ENCODE peak calls at places on chromosomes 6 and 20, in seven cellular contexts. One of them, this sample, is unnamed. For H3K4me1, the result is how much of the 10 kb centered on the place peaks cover.

GRCh38 chr6:84763397-84764331 is 734 bp downstream of the TBX18 start:
- DNase-seq in heart right ventricle: peak
- DNase-seq in GM23248: peak
- DNase-seq in CD4-positive, CD25-positive, alpha-beta regulatory T cell: no peak
- DNase-seq in psoas muscle: peak
- DNase-seq in left ventricle myocardium inferior: peak
- DNase-seq in pancreas: no peak
- DNase-seq in this sample: peak

GRCh38 chr20:51802170-51802745 is at the start of gene SALL4:
- DNase-seq in heart right ventricle: no peak
- DNase-seq in GM23248: no peak
- DNase-seq in CD4-positive, CD25-positive, alpha-beta regulatory T cell: no peak
- DNase-seq in psoas muscle: no peak
- DNase-seq in left ventricle myocardium inferior: no peak
- DNase-seq in pancreas: peak
- DNase-seq in this sample: peak

GRCh38 chr6:42604150-42604549 is 40.3 kb downstream of the UBR2 start:
- DNase-seq in heart right ventricle: no peak
- DNase-seq in GM23248: peak
- DNase-seq in CD4-positive, CD25-positive, alpha-beta regulatory T cell: no peak
- DNase-seq in psoas muscle: no peak
- DNase-seq in left ventricle myocardium inferior: no peak
- DNase-seq in pancreas: no peak
- DNase-seq in this sample: no peak

GRCh38 chr6:144285798-144286502 is 815 bp downstream of the UTRN start:
- DNase-seq in heart right ventricle: peak
- DNase-seq in GM23248: peak
- DNase-seq in CD4-positive, CD25-positive, alpha-beta regulatory T cell: peak
- DNase-seq in psoas muscle: peak
- DNase-seq in left ventricle myocardium inferior: peak
- DNase-seq in pancreas: peak
- DNase-seq in this sample: peak

GRCh38 chr6:72218125-72218524 is 331.8 kb downstream of the RIMS1 start:
- DNase-seq in heart right ventricle: no peak
- DNase-seq in GM23248: peak
- DNase-seq in CD4-positive, CD25-positive, alpha-beta regulatory T cell: no peak
- DNase-seq in psoas muscle: no peak
- DNase-seq in left ventricle myocardium inferior: no peak
- DNase-seq in pancreas: peak
- DNase-seq in this sample: peak

GRCh38 chr6:46255528-46255927 is 84.7 kb upstream of the ENPP5 start:
- DNase-seq in heart right ventricle: no peak
- DNase-seq in GM23248: no peak
- DNase-seq in CD4-positive, CD25-positive, alpha-beta regulatory T cell: no peak
- DNase-seq in psoas muscle: no peak
- DNase-seq in left ventricle myocardium inferior: no peak
- DNase-seq in pancreas: no peak
- DNase-seq in this sample: no peak

GRCh38 chr6:16803294-16804006 is 42.2 kb upstream of the ATXN1 start:
- DNase-seq in heart right ventricle: peak
- DNase-seq in GM23248: no peak
- DNase-seq in CD4-positive, CD25-positive, alpha-beta regulatory T cell: no peak
- DNase-seq in psoas muscle: no peak
- DNase-seq in left ventricle myocardium inferior: peak
- DNase-seq in pancreas: no peak
- DNase-seq in this sample: peak

GRCh38 chr6:66896415-66896814 is 1189.4 kb upstream of the EYS start:
- DNase-seq in heart right ventricle: no peak
- DNase-seq in GM23248: no peak
- DNase-seq in CD4-positive, CD25-positive, alpha-beta regulatory T cell: no peak
- DNase-seq in psoas muscle: no peak
- DNase-seq in left ventricle myocardium inferior: no peak
- DNase-seq in pancreas: no peak
- DNase-seq in this sample: no peak

GRCh38 chr6:135842618-135843392 is 8.7 kb upstream of the PDE7B start:
- DNase-seq in heart right ventricle: no peak
- DNase-seq in GM23248: no peak
- DNase-seq in CD4-positive, CD25-positive, alpha-beta regulatory T cell: no peak
- DNase-seq in psoas muscle: no peak
- DNase-seq in left ventricle myocardium inferior: no peak
- DNase-seq in pancreas: no peak
- DNase-seq in this sample: no peak

GRCh38 chr6:168013250-168013915 is 15.9 kb downstream of the KIF25 start:
- DNase-seq in heart right ventricle: no peak
- DNase-seq in GM23248: no peak
- DNase-seq in CD4-positive, CD25-positive, alpha-beta regulatory T cell: no peak
- DNase-seq in psoas muscle: no peak
- DNase-seq in left ventricle myocardium inferior: no peak
- DNase-seq in pancreas: no peak
- DNase-seq in this sample: no peak

GRCh38 chr6:30357678-30358339 is 12.9 kb downstream of the RPP21 start:
- DNase-seq in heart right ventricle: peak
- DNase-seq in GM23248: peak
- DNase-seq in CD4-positive, CD25-positive, alpha-beta regulatory T cell: peak
- DNase-seq in psoas muscle: no peak
- DNase-seq in left ventricle myocardium inferior: no peak
- DNase-seq in pancreas: no peak
- DNase-seq in this sample: peak

GRCh38 chr6:133923938-133924593 is 29.0 kb upstream of the TBPL1 start:
- DNase-seq in heart right ventricle: peak
- DNase-seq in GM23248: peak
- DNase-seq in CD4-positive, CD25-positive, alpha-beta regulatory T cell: peak
- DNase-seq in psoas muscle: no peak
- DNase-seq in left ventricle myocardium inferior: peak
- DNase-seq in pancreas: no peak
- DNase-seq in this sample: peak

GRCh38 chr6:19159087-19159486 is 678.1 kb upstream of the ID4 start:
- DNase-seq in heart right ventricle: no peak
- DNase-seq in GM23248: peak
- DNase-seq in CD4-positive, CD25-positive, alpha-beta regulatory T cell: no peak
- DNase-seq in psoas muscle: no peak
- DNase-seq in left ventricle myocardium inferior: no peak
- DNase-seq in pancreas: no peak
- DNase-seq in this sample: no peak

GRCh38 chr6:7135755-7136154 is 28.0 kb downstream of the RREB1 start:
- DNase-seq in heart right ventricle: no peak
- DNase-seq in GM23248: no peak
- DNase-seq in CD4-positive, CD25-positive, alpha-beta regulatory T cell: no peak
- DNase-seq in psoas muscle: no peak
- DNase-seq in left ventricle myocardium inferior: no peak
- DNase-seq in pancreas: no peak
- DNase-seq in this sample: peak
- H3K4me1 ChIP-seq in heart right ventricle: under half
- H3K4me1 ChIP-seq in GM23248: under half
- H3K4me1 ChIP-seq in CD4-positive, CD25-positive, alpha-beta regulatory T cell: under half
- H3K4me1 ChIP-seq in psoas muscle: half or more
- H3K4me1 ChIP-seq in left ventricle myocardium inferior: half or more
- H3K4me1 ChIP-seq in pancreas: under half
- H3K4me1 ChIP-seq in this sample: under half

GRCh38 chr20:37481610-37482009 is 39.4 kb upstream of the NNAT start:
- DNase-seq in heart right ventricle: no peak
- DNase-seq in GM23248: no peak
- DNase-seq in CD4-positive, CD25-positive, alpha-beta regulatory T cell: no peak
- DNase-seq in psoas muscle: no peak
- DNase-seq in left ventricle myocardium inferior: no peak
- DNase-seq in pancreas: no peak
- DNase-seq in this sample: no peak
- H3K4me1 ChIP-seq in heart right ventricle: under half
- H3K4me1 ChIP-seq in GM23248: under half
- H3K4me1 ChIP-seq in CD4-positive, CD25-positive, alpha-beta regulatory T cell: under half
- H3K4me1 ChIP-seq in psoas muscle: under half
- H3K4me1 ChIP-seq in left ventricle myocardium inferior: under half
- H3K4me1 ChIP-seq in pancreas: under half
- H3K4me1 ChIP-seq in this sample: under half

GRCh38 chr20:34022843-34023234 is 29.1 kb downstream of the RALY start:
- DNase-seq in heart right ventricle: no peak
- DNase-seq in GM23248: no peak
- DNase-seq in CD4-positive, CD25-positive, alpha-beta regulatory T cell: no peak
- DNase-seq in psoas muscle: no peak
- DNase-seq in left ventricle myocardium inferior: no peak
- DNase-seq in pancreas: no peak
- DNase-seq in this sample: no peak

GRCh38 chr20:34022154-34022842 is 28.6 kb downstream of the RALY start:
- DNase-seq in heart right ventricle: no peak
- DNase-seq in GM23248: peak
- DNase-seq in CD4-positive, CD25-positive, alpha-beta regulatory T cell: peak
- DNase-seq in psoas muscle: no peak
- DNase-seq in left ventricle myocardium inferior: no peak
- DNase-seq in pancreas: no peak
- DNase-seq in this sample: no peak

GRCh38 chr20:34029415-34029814 is 35.7 kb downstream of the RALY start:
- DNase-seq in heart right ventricle: no peak
- DNase-seq in GM23248: no peak
- DNase-seq in CD4-positive, CD25-positive, alpha-beta regulatory T cell: no peak
- DNase-seq in psoas muscle: no peak
- DNase-seq in left ventricle myocardium inferior: no peak
- DNase-seq in pancreas: no peak
- DNase-seq in this sample: no peak

GRCh38 chr20:34024733-34025351 is 31.1 kb downstream of the RALY start:
- DNase-seq in heart right ventricle: no peak
- DNase-seq in GM23248: no peak
- DNase-seq in CD4-positive, CD25-positive, alpha-beta regulatory T cell: no peak
- DNase-seq in psoas muscle: no peak
- DNase-seq in left ventricle myocardium inferior: no peak
- DNase-seq in pancreas: no peak
- DNase-seq in this sample: no peak

DNA sequence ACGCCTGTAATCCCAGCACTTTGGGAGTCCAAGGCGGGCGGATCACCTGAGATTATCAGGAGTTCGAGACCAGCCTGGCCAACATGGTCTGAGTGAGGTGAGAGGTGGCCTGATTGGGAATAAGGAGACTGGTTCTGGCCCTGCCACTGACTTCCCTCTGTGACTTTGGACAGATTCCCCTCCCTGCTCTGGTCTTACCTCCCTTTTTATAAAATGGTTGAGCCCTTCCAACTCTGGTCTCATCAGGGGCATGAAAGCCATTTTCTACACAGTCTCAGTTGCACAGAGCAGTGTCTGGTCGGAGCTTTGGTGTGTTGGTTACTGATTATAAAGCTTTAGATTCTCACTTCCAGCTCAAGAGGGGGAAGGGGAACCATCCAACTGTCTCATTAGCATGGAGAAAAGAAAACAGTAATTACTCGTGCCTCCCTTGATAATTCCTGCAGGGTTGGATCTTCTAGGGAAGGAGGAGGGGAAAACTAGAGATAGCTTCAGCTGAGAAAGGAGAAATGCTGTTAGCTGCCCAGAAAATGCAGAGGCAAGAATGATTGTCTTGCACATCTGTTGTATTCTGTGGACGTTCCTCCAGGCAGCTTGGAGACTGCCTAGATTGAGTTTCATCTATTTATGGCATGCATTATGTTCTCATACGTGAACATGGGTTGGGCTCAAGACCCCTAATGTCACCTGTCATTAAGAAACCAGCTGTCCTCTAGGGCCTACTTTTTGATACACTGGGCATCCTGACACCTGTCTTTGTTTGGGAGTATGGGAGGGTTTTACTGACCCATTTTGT is 30.4 kb downstream of the RALY start:
- DNase-seq in heart right ventricle: no peak
- DNase-seq in GM23248: no peak
- DNase-seq in CD4-positive, CD25-positive, alpha-beta regulatory T cell: no peak
- DNase-seq in psoas muscle: no peak
- DNase-seq in left ventricle myocardium inferior: no peak
- DNase-seq in pancreas: no peak
- DNase-seq in this sample: no peak
- H3K4me1 ChIP-seq in heart right ventricle: under half
- H3K4me1 ChIP-seq in GM23248: under half
- H3K4me1 ChIP-seq in CD4-positive, CD25-positive, alpha-beta regulatory T cell: under half
- H3K4me1 ChIP-seq in psoas muscle: half or more
- H3K4me1 ChIP-seq in left ventricle myocardium inferior: half or more
- H3K4me1 ChIP-seq in pancreas: under half
- H3K4me1 ChIP-seq in this sample: under half

DNA sequence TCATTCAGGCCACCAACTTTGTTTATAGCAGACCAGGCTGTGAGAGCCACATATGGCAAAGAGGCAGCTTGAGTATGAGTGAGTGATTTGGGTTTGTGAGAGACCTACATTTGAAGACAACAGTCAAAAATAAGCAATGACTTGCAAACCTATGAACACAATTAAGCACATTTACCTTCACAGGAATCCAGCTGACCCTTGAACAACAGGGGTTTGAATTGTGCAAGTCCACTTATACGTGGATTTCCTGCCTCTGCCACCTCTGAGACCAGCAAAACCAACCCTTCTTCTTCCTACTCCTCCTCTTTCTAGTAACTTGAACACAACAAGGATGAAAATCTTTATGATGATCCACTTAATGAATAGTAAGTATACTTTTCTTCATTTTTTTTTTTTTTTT is 10.1 kb downstream of the RTN4IP1 start:
- DNase-seq in heart right ventricle: no peak
- DNase-seq in GM23248: no peak
- DNase-seq in CD4-positive, CD25-positive, alpha-beta regulatory T cell: no peak
- DNase-seq in psoas muscle: no peak
- DNase-seq in left ventricle myocardium inferior: no peak
- DNase-seq in pancreas: no peak
- DNase-seq in this sample: no peak
- H3K4me1 ChIP-seq in heart right ventricle: under half
- H3K4me1 ChIP-seq in GM23248: under half
- H3K4me1 ChIP-seq in CD4-positive, CD25-positive, alpha-beta regulatory T cell: under half
- H3K4me1 ChIP-seq in psoas muscle: under half
- H3K4me1 ChIP-seq in left ventricle myocardium inferior: under half
- H3K4me1 ChIP-seq in pancreas: under half
- H3K4me1 ChIP-seq in this sample: under half

GRCh38 chr20:32441638-32442037 is 83.5 kb downstream of the ASXL1 start:
- DNase-seq in heart right ventricle: no peak
- DNase-seq in GM23248: no peak
- DNase-seq in CD4-positive, CD25-positive, alpha-beta regulatory T cell: no peak
- DNase-seq in psoas muscle: no peak
- DNase-seq in left ventricle myocardium inferior: no peak
- DNase-seq in pancreas: no peak
- DNase-seq in this sample: peak
- H3K4me1 ChIP-seq in heart right ventricle: under half
- H3K4me1 ChIP-seq in GM23248: under half
- H3K4me1 ChIP-seq in CD4-positive, CD25-positive, alpha-beta regulatory T cell: under half
- H3K4me1 ChIP-seq in psoas muscle: under half
- H3K4me1 ChIP-seq in left ventricle myocardium inferior: under half
- H3K4me1 ChIP-seq in pancreas: under half
- H3K4me1 ChIP-seq in this sample: under half

GRCh38 chr20:32753731-32754130 is 8.5 kb upstream of the DNMT3B start:
- DNase-seq in heart right ventricle: no peak
- DNase-seq in GM23248: peak
- DNase-seq in CD4-positive, CD25-positive, alpha-beta regulatory T cell: no peak
- DNase-seq in psoas muscle: no peak
- DNase-seq in left ventricle myocardium inferior: no peak
- DNase-seq in pancreas: no peak
- DNase-seq in this sample: no peak
- H3K4me1 ChIP-seq in heart right ventricle: under half
- H3K4me1 ChIP-seq in GM23248: under half
- H3K4me1 ChIP-seq in CD4-positive, CD25-positive, alpha-beta regulatory T cell: under half
- H3K4me1 ChIP-seq in psoas muscle: under half
- H3K4me1 ChIP-seq in left ventricle myocardium inferior: under half
- H3K4me1 ChIP-seq in pancreas: under half
- H3K4me1 ChIP-seq in this sample: under half